ENCODE peak calls at places on chromosomes 5 and 9, in eight cellular contexts. One of them, this sample, is unnamed.

GRCh38 chr5:55037046-55037771 is 13.2 kb downstream of the GZMK start:
- DNase-seq in EH: peak
- DNase-seq in endodermal cell: peak
- DNase-seq in HAP-1: no peak
- DNase-seq in 8988T: no peak
- DNase-seq in CD8-positive, alpha-beta memory T cell: peak
- DNase-seq in A549: no peak
- DNase-seq in activated effector memory CD4-positive, alpha-beta T cell treated with Interleukin-2 at 50 U/mL for 16 hours: peak
- DNase-seq in this sample: peak

GRCh38 chr5:14351845-14352712 is 208.9 kb downstream of the TRIO start:
- DNase-seq in EH: peak
- DNase-seq in endodermal cell: peak
- DNase-seq in HAP-1: peak
- DNase-seq in 8988T: peak
- DNase-seq in CD8-positive, alpha-beta memory T cell: peak
- DNase-seq in A549: peak
- DNase-seq in activated effector memory CD4-positive, alpha-beta T cell treated with Interleukin-2 at 50 U/mL for 16 hours: peak
- DNase-seq in this sample: peak

GRCh38 chr9:107387401-107387800 is 102.2 kb downstream of the KLF4 start:
- DNase-seq in EH: no peak
- DNase-seq in endodermal cell: no peak
- DNase-seq in HAP-1: no peak
- DNase-seq in 8988T: no peak
- DNase-seq in CD8-positive, alpha-beta memory T cell: no peak
- DNase-seq in A549: no peak
- DNase-seq in activated effector memory CD4-positive, alpha-beta T cell treated with Interleukin-2 at 50 U/mL for 16 hours: no peak
- DNase-seq in this sample: no peak

GRCh38 chr9:13213998-13214397 is 65.5 kb downstream of the MPDZ start:
- DNase-seq in EH: no peak
- DNase-seq in endodermal cell: no peak
- DNase-seq in HAP-1: no peak
- DNase-seq in 8988T: no peak
- DNase-seq in CD8-positive, alpha-beta memory T cell: no peak
- DNase-seq in A549: no peak
- DNase-seq in activated effector memory CD4-positive, alpha-beta T cell treated with Interleukin-2 at 50 U/mL for 16 hours: no peak
- DNase-seq in this sample: no peak

GRCh38 chr5:82564963-82565362 is 286.8 kb upstream of the RPS23 start:
- DNase-seq in EH: no peak
- DNase-seq in endodermal cell: no peak
- DNase-seq in HAP-1: no peak
- DNase-seq in 8988T: no peak
- DNase-seq in CD8-positive, alpha-beta memory T cell: no peak
- DNase-seq in A549: no peak
- DNase-seq in activated effector memory CD4-positive, alpha-beta T cell treated with Interleukin-2 at 50 U/mL for 16 hours: no peak
- DNase-seq in this sample: no peak

GRCh38 chr9:38091310-38092199 is 22.5 kb upstream of the SHB start:
- DNase-seq in EH: no peak
- DNase-seq in endodermal cell: peak
- DNase-seq in HAP-1: peak
- DNase-seq in 8988T: no peak
- DNase-seq in CD8-positive, alpha-beta memory T cell: no peak
- DNase-seq in A549: no peak
- DNase-seq in activated effector memory CD4-positive, alpha-beta T cell treated with Interleukin-2 at 50 U/mL for 16 hours: no peak
- DNase-seq in this sample: no peak

GRCh38 chr5:88768411-88768810 is 114.6 kb downstream of the MEF2C start:
- DNase-seq in EH: no peak
- DNase-seq in endodermal cell: no peak
- DNase-seq in HAP-1: no peak
- DNase-seq in 8988T: no peak
- DNase-seq in CD8-positive, alpha-beta memory T cell: no peak
- DNase-seq in A549: no peak
- DNase-seq in activated effector memory CD4-positive, alpha-beta T cell treated with Interleukin-2 at 50 U/mL for 16 hours: no peak
- DNase-seq in this sample: no peak

GRCh38 chr9:4674783-4675182 is 4.6 kb upstream of the CDC37L1 start:
- DNase-seq in EH: peak
- DNase-seq in endodermal cell: no peak
- DNase-seq in HAP-1: no peak
- DNase-seq in 8988T: no peak
- DNase-seq in CD8-positive, alpha-beta memory T cell: no peak
- DNase-seq in A549: no peak
- DNase-seq in activated effector memory CD4-positive, alpha-beta T cell treated with Interleukin-2 at 50 U/mL for 16 hours: no peak
- DNase-seq in this sample: no peak

GRCh38 chr5:52751137-52751536 is 36.6 kb upstream of the ITGA1 start:
- DNase-seq in EH: no peak
- DNase-seq in endodermal cell: no peak
- DNase-seq in HAP-1: no peak
- DNase-seq in 8988T: no peak
- DNase-seq in CD8-positive, alpha-beta memory T cell: no peak
- DNase-seq in A549: no peak
- DNase-seq in activated effector memory CD4-positive, alpha-beta T cell treated with Interleukin-2 at 50 U/mL for 16 hours: no peak
- DNase-seq in this sample: no peak

This sample was measured in stimulated activated naive CD4-positive, alpha-beta T cell.